ENCODE peak calls at places on chromosomes 2 and 18, in eight cellular contexts. L, V, T, I, K, E, O and R are unnamed samples. For H3K4me1 and H3K36me3, the result is how much of the 10 kb centered on the place peaks cover.

GRCh38 chr2:30645745-30646119 is 161.5 kb downstream of the CAPN13 start:
- DNase-seq in L (no peak), V (no peak), T (no peak), I (no peak), K (no peak), E (no peak), O (no peak), R (no peak)

GRCh38 chr18:78934551-78935225 is 44.9 kb upstream of the SALL3 start:
- DNase-seq in L (no peak), V (no peak), T (no peak), I (no peak), K (no peak), E (no peak), O (no peak), R (no peak)

GRCh38 chr18:37729715-37730114 is 164.1 kb upstream of the CELF4 start:
- DNase-seq in L (no peak), V (no peak), T (no peak), I (no peak), K (no peak), E (no peak), O (no peak), R (no peak)

GRCh38 chr2:206988884-206989283 is 49.6 kb downstream of the CPO start:
- DNase-seq in L (no peak), V (no peak), T (no peak), I (no peak), K (no peak), E (no peak), O (no peak), R (no peak)

GRCh38 chr18:985301-985700 is 80.6 kb downstream of the ADCYAP1 start:
- DNase-seq in L (no peak), V (peak), T (no peak), I (no peak), K (peak), E (no peak), O (no peak), R (no peak)

GRCh38 chr18:36518839-36519238 is 221.3 kb downstream of the FHOD3 start:
- DNase-seq in L (no peak), V (no peak), T (no peak), I (no peak), K (no peak), E (no peak), O (no peak), R (no peak)

GRCh38 chr2:54347622-54348021 is 91.6 kb upstream of the TSPYL6 start:
- DNase-seq in L (no peak), V (no peak), T (no peak), I (no peak), K (peak), E (no peak), O (no peak), R (no peak)

GRCh38 chr18:62781893-62782292 is 66.6 kb downstream of the PHLPP1 start:
- DNase-seq in L (no peak), V (no peak), T (peak), I (no peak), K (no peak), E (no peak), O (no peak), R (peak)

GRCh38 chr18:22703883-22704626 is 229.1 kb upstream of the RBBP8 start:
- DNase-seq in L (peak), V (peak), T (no peak), I (peak), K (peak), E (no peak), O (no peak), R (no peak)

GRCh38 chr2:196925768-196926561 is 542 bp downstream of the PGAP1 start:
- DNase-seq in L (peak), V (peak), T (peak), I (no peak), K (peak), E (peak), O (no peak), R (peak)

GRCh38 chr2:143171817-143172216 is 42.6 kb downstream of the ARHGAP15 start:
- DNase-seq in L (no peak), V (peak), T (no peak), I (no peak), K (peak), E (no peak), O (no peak), R (no peak)

GRCh38 chr2:192500550-192501200 is 305.9 kb upstream of the TMEFF2 start:
- DNase-seq in L (no peak), V (no peak), T (no peak), I (peak), K (peak), E (no peak), O (no peak), R (no peak)

GRCh38 chr2:128302011-128302743 is 16.5 kb downstream of the HS6ST1 start:
- DNase-seq in L (no peak), V (no peak), T (no peak), I (no peak), K (no peak), E (no peak), O (no peak), R (peak)

GRCh38 chr2:237141556-237141955 is 55.9 kb downstream of the COPS8 start:
- DNase-seq in L (no peak), V (no peak), T (no peak), I (no peak), K (no peak), E (no peak), O (no peak), R (no peak)

GRCh38 chr2:130798472-130799221 is 38.1 kb upstream of the ARHGEF4 start:
- DNase-seq in L (no peak), V (peak), T (no peak), I (no peak), K (peak), E (peak), O (no peak), R (peak)

GRCh38 chr2:241146286-241146685 is 3.0 kb downstream of the PASK start:
- DNase-seq in L (no peak), V (no peak), T (no peak), I (no peak), K (no peak), E (no peak), O (no peak), R (no peak)

GRCh38 chr18:48365965-48366364 is 43.2 kb downstream of the ZBTB7C start:
- DNase-seq in L (no peak), V (no peak), T (no peak), I (no peak), K (no peak), E (no peak), O (no peak), R (no peak)

GRCh38 chr2:231189171-231189530 is 9.3 kb upstream of the ARMC9 start:
- DNase-seq in L (no peak), V (no peak), T (no peak), I (no peak), K (no peak), E (no peak), O (no peak), R (peak)

GRCh38 chr2:120947982-120948661 is 212.5 kb downstream of the GLI2 start:
- DNase-seq in L (no peak), V (no peak), T (no peak), I (no peak), K (no peak), E (no peak), O (no peak), R (no peak)

GRCh38 chr2:132437852-132438649 is 21.4 kb downstream of the GPR39 start:
- DNase-seq in L (no peak), V (no peak), T (no peak), I (no peak), K (no peak), E (no peak), O (no peak), R (no peak)

GRCh38 chr18:28771849-28772248 is 594.9 kb upstream of the CDH2 start:
- DNase-seq in L (no peak), V (no peak), T (no peak), I (no peak), K (peak), E (no peak), O (no peak), R (no peak)

GRCh38 chr2:237708961-237709360 is 81.6 kb downstream of the LRRFIP1 start:
- DNase-seq in L (no peak), V (no peak), T (no peak), I (no peak), K (no peak), E (no peak), O (no peak), R (no peak)

GRCh38 chr2:126792186-126792585 is 106.5 kb upstream of the TEX51 start:
- DNase-seq in L (no peak), V (no peak), T (no peak), I (no peak), K (no peak), E (no peak), O (no peak), R (no peak)

GRCh38 chr2:63013448-63013847 is 37.2 kb upstream of the OTX1 start:
- DNase-seq in L (no peak), V (peak), T (no peak), I (no peak), K (no peak), E (no peak), O (no peak), R (no peak)

GRCh38 chr2:46657042-46657504 is 177.7 kb downstream of the TMEM247 start:
- DNase-seq in L (peak), V (peak), T (peak), I (peak), K (peak), E (peak), O (no peak), R (peak)

GRCh38 chr2:9681427-9681817 is 50.6 kb upstream of the YWHAQ start:
- DNase-seq in L (no peak), V (no peak), T (no peak), I (no peak), K (no peak), E (no peak), O (peak), R (no peak)

GRCh38 chr2:196238836-196239380 is 67.5 kb upstream of the STK17B start:
- DNase-seq in L (peak), V (no peak), T (no peak), I (no peak), K (no peak), E (no peak), O (no peak), R (no peak)

GRCh38 chr2:134504586-134505336 is 214.0 kb downstream of the TMEM163 start:
- DNase-seq in L (no peak), V (no peak), T (no peak), I (no peak), K (peak), E (no peak), O (no peak), R (no peak)

GRCh38 chr2:207311316-207312005 is 145.7 kb upstream of the KLF7 start:
- DNase-seq in L (peak), V (no peak), T (peak), I (peak), K (peak), E (no peak), O (no peak), R (peak)

GRCh38 chr2:235666240-235666781 is 172.5 kb downstream of the AGAP1 start:
- DNase-seq in L (no peak), V (peak), T (no peak), I (peak), K (peak), E (no peak), O (no peak), R (no peak)

GRCh38 chr18:31232000-31232399 is 69.3 kb upstream of the DSC1 start:
- DNase-seq in L (no peak), V (no peak), T (no peak), I (no peak), K (no peak), E (no peak), O (no peak), R (no peak)

GRCh38 chr18:55323051-55323994 is 264.7 kb downstream of the TCF4 start:
- DNase-seq in L (peak), V (no peak), T (no peak), I (no peak), K (peak), E (no peak), O (no peak), R (peak)

GRCh38 chr2:43165378-43166025 is 60.9 kb downstream of the ZFP36L2 start:
- DNase-seq in L (no peak), V (no peak), T (no peak), I (no peak), K (no peak), E (no peak), O (no peak), R (peak)

GRCh38 chr2:43161650-43162542 is 64.5 kb downstream of the ZFP36L2 start:
- DNase-seq in L (no peak), V (no peak), T (no peak), I (no peak), K (no peak), E (no peak), O (no peak), R (no peak)

GRCh38 chr2:43163365-43163715 is 63.1 kb downstream of the ZFP36L2 start:
- DNase-seq in L (no peak), V (no peak), T (no peak), I (no peak), K (no peak), E (no peak), O (no peak), R (no peak)

GRCh38 chr2:43168016-43168369 is 58.4 kb downstream of the ZFP36L2 start:
- DNase-seq in L (no peak), V (no peak), T (no peak), I (no peak), K (no peak), E (no peak), O (no peak), R (no peak)

DNA sequence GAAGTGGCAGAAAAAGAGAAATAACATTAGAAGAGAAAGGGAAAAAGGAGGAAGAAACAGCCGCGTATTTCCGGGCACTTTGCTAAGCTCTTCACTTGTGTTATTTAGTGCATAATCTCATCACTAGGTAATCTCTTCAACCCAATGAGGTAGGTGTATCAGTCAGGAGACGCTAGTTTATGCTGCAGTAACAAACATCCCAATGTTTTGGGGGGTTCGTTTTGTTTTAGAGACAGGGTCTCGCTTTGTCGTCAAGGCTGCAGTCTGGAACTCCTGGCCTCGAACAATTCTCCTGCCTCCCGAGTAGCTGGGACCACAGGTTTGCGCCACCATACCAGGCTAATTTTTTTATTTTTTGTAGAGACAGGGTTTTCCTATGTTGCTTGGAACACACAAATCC is 61.7 kb downstream of the ZFP36L2 start:
- DNase-seq in L (no peak), V (no peak), T (no peak), I (no peak), K (no peak), E (no peak), O (no peak), R (no peak)
- H3K4me1 ChIP-seq in L (under half), V (under half), T (under half), I (under half), K (under half), E (under half), O (half or more), R (under half)

GRCh38 chr18:80154293-80154692 is 45.2 kb downstream of the ADNP2 start:
- DNase-seq in L (peak), V (peak), T (no peak), I (no peak), K (peak), E (peak), O (no peak), R (no peak)
- H3K36me3 ChIP-seq in L (under half), V (under half), T (under half), I (under half), K (under half), E (under half), O (under half), R (under half)

DNA sequence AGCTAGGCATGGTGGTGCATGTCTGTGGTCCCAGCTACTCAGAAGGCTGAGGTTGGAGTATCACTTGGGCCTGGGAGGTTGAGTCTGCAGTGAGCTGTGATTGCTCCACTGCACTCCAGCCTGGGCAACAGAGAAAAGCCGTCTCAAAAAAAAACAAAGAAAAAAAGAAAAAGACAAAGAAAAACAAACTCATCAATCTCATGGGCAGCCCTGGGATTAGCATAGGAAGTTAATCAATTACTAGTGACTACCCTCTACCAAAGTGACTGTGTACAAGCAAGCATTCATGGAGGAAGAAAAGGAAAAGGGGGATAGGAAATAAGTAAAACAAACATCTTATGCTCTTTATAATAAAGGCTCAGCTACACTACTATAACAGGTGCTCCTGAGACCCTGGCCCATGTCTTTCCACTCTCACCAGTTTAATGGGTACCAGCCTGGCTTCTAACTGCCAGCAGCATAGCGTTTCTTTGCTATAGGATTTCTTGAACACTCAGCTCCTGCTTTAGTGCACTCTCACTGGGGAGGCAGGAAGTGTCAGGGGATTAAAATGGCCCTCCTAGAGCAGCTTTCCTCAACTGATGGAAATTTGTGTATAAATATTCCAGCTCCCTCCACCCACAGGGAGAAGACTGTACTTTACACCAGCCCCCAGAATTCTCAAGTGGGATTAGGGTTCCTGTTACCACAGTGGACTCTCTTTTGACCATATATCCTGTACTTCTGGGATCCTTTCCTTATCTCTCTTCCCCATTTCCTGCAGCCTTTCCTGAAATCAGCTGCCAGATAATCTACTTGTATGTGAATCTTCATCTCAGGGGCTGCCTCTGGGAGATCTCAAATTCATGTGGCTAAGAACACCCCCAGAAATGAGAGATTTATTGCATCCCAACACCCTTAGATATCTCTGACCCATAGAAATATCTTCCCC is 91.3 kb upstream of the GLS start:
- DNase-seq in L (no peak), V (no peak), T (no peak), I (no peak), K (no peak), E (no peak), O (no peak), R (no peak)
- H3K4me1 ChIP-seq in L (under half), V (under half), T (under half), I (under half), K (under half), E (under half), O (under half), R (under half)

GRCh38 chr2:226977775-226978190 is 141.9 kb downstream of the RHBDD1 start:
- DNase-seq in L (no peak), V (no peak), T (no peak), I (no peak), K (no peak), E (no peak), O (no peak), R (no peak)

GRCh38 chr2:226981731-226982373 is 146.0 kb downstream of the RHBDD1 start:
- DNase-seq in L (no peak), V (no peak), T (no peak), I (no peak), K (peak), E (no peak), O (no peak), R (no peak)

GRCh38 chr2:226983891-226984290 is 148.0 kb downstream of the RHBDD1 start:
- DNase-seq in L (no peak), V (no peak), T (no peak), I (no peak), K (no peak), E (no peak), O (no peak), R (no peak)

GRCh38 chr2:226978300-226978699 is 142.4 kb downstream of the RHBDD1 start:
- DNase-seq in L (no peak), V (no peak), T (no peak), I (no peak), K (no peak), E (no peak), O (no peak), R (no peak)

GRCh38 chr2:226979004-226979403 is 143.2 kb downstream of the RHBDD1 start:
- DNase-seq in L (no peak), V (peak), T (no peak), I (no peak), K (peak), E (no peak), O (no peak), R (no peak)
- H3K36me3 ChIP-seq in L (under half), V (under half), T (under half), I (under half), K (under half), E (under half), O (under half), R (under half)

DNA sequence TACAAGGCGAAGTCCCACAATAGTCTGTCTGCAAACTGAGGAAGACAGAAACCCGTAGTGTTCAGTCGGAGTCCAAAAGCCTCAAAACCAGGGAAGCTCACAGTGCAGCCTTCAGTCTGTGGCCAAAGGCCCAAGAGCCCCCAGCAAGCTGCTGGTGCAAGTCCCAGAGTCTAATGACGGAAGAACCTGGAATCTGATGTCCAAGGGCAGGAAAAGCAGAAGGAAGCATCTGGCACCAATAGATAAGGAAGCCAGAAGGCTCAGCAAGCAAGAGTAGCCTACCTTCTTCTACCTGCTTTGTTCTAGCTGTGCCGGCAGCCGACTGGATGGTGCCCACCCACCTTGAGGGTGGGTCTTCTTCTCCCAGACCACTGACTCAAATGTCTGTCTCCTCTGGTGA is 21.8 kb downstream of the CFAP210 start:
- DNase-seq in L (no peak), V (no peak), T (no peak), I (no peak), K (no peak), E (no peak), O (no peak), R (no peak)
- H3K4me1 ChIP-seq in L (under half), V (under half), T (under half), I (under half), K (under half), E (under half), O (under half), R (under half)

GRCh38 chr2:118003396-118003824 is 10.5 kb downstream of the CCDC93 start:
- DNase-seq in L (peak), V (peak), T (peak), I (peak), K (peak), E (no peak), O (peak), R (peak)

GRCh38 chr2:117997872-117998454 is 15.9 kb downstream of the CCDC93 start:
- DNase-seq in L (no peak), V (no peak), T (no peak), I (no peak), K (no peak), E (no peak), O (no peak), R (no peak)

GRCh38 chr2:117994729-117995128 is 19.1 kb downstream of the CCDC93 start:
- DNase-seq in L (no peak), V (no peak), T (no peak), I (no peak), K (no peak), E (no peak), O (no peak), R (no peak)

GRCh38 chr2:117996525-117996924 is 17.3 kb downstream of the CCDC93 start:
- DNase-seq in L (no peak), V (no peak), T (no peak), I (no peak), K (no peak), E (no peak), O (no peak), R (no peak)

GRCh38 chr2:118000041-118000440 is 13.8 kb downstream of the CCDC93 start:
- DNase-seq in L (no peak), V (no peak), T (no peak), I (no peak), K (no peak), E (no peak), O (no peak), R (no peak)
- H3K36me3 ChIP-seq in L (under half), V (under half), T (under half), I (under half), K (under half), E (under half), O (half or more), R (under half)

GRCh38 chr2:65300772-65301711 is 73.4 kb downstream of the ACTR2 start:
- DNase-seq in L (peak), V (peak), T (no peak), I (no peak), K (peak), E (peak), O (peak), R (no peak)
- H3K4me1 ChIP-seq in L (under half), V (under half), T (under half), I (under half), K (under half), E (under half), O (under half), R (under half)